ENCODE peak calls at places on chromosomes 1 and 21, in seven cellular contexts. U is heart left ventricle, M is endothelial cell, W is lower lobe of right lung, L is WTC11, Y is uterus, F is B cell. C is an unnamed sample.

GRCh38 chr1:244236101-244236500 is 185.0 kb downstream of the ZBTB18 start:
- DNase-seq in U (no peak), M (no peak), W (no peak), L (no peak), Y (no peak), F (no peak), C (no peak)

GRCh38 chr1:168202941-168203654 is 22.7 kb upstream of the SFT2D2 start:
- DNase-seq in U (no peak), M (no peak), W (no peak), L (no peak), Y (peak), F (no peak), C (no peak)

GRCh38 chr1:1510912-1511532 is 940 bp upstream of the ATAD3A start:
- DNase-seq in U (no peak), M (no peak), W (no peak), L (peak), Y (no peak), F (no peak), C (no peak)

GRCh38 chr1:15288173-15288926 is 41.3 kb downstream of the FHAD1 start:
- DNase-seq in U (no peak), M (no peak), W (no peak), L (no peak), Y (no peak), F (no peak), C (no peak)

GRCh38 chr1:80445021-80445420 is 1355.7 kb upstream of the ADGRL2 start:
- DNase-seq in U (no peak), M (no peak), W (no peak), L (no peak), Y (no peak), F (no peak), C (no peak)

GRCh38 chr1:154664331-154664730 is 56.3 kb upstream of the ADAR start:
- DNase-seq in U (no peak), M (no peak), W (no peak), L (no peak), Y (no peak), F (no peak), C (no peak)

GRCh38 chr1:1925437-1926345 is 6.6 kb upstream of the TMEM52 start:
- DNase-seq in U (no peak), M (no peak), W (no peak), L (no peak), Y (no peak), F (no peak), C (no peak)

GRCh38 chr1:110136911-110137310 is 13.4 kb upstream of the SLC6A17 start:
- DNase-seq in U (peak), M (peak), W (no peak), L (peak), Y (no peak), F (no peak), C (no peak)

GRCh38 chr21:31201548-31201947 is 142.5 kb downstream of the TIAM1 start:
- DNase-seq in U (peak), M (no peak), W (no peak), L (no peak), Y (no peak), F (peak), C (no peak)

GRCh38 chr1:150562384-150563339 is 13.5 kb downstream of the ADAMTSL4 start:
- DNase-seq in U (peak), M (no peak), W (no peak), L (peak), Y (peak), F (peak), C (peak)

GRCh38 chr1:246724725-246725095 is 501 bp downstream of the SCCPDH start:
- DNase-seq in U (no peak), M (no peak), W (no peak), L (peak), Y (no peak), F (peak), C (peak)

GRCh38 chr1:246726255-246726679 is 2.1 kb downstream of the SCCPDH start:
- DNase-seq in U (no peak), M (no peak), W (no peak), L (no peak), Y (no peak), F (no peak), C (no peak)

GRCh38 chr1:246722720-246723119 is 1.5 kb upstream of the SCCPDH start:
- DNase-seq in U (no peak), M (no peak), W (no peak), L (no peak), Y (no peak), F (no peak), C (no peak)

GRCh38 chr1:246725191-246725590 is 982 bp downstream of the SCCPDH start:
- DNase-seq in U (no peak), M (no peak), W (no peak), L (no peak), Y (no peak), F (no peak), C (no peak)

GRCh38 chr1:246724001-246724724 is at the start of gene SCCPDH:
- DNase-seq in U (peak), M (peak), W (peak), L (peak), Y (peak), F (peak), C (peak)
- TF ChIP-seq CTCF in U (no peak), M (no peak), W (no peak), L (no peak), Y (no peak), F (no peak), C (no peak)

GRCh38 chr1:197778326-197778922 is 3.1 kb upstream of the DENND1B start:
- DNase-seq in U (no peak), M (no peak), W (no peak), L (no peak), Y (no peak), F (no peak), C (no peak)

GRCh38 chr1:197782719-197783328 is 7.5 kb upstream of the DENND1B start:
- DNase-seq in U (no peak), M (no peak), W (no peak), L (no peak), Y (no peak), F (no peak), C (no peak)

GRCh38 chr1:197779921-197780320 is 4.6 kb upstream of the DENND1B start:
- DNase-seq in U (no peak), M (no peak), W (no peak), L (no peak), Y (no peak), F (no peak), C (no peak)

GRCh38 chr1:197783510-197783948 is 8.2 kb upstream of the DENND1B start:
- DNase-seq in U (no peak), M (no peak), W (no peak), L (no peak), Y (no peak), F (no peak), C (no peak)

GRCh38 chr1:197781998-197782718 is 6.9 kb upstream of the DENND1B start:
- DNase-seq in U (no peak), M (no peak), W (no peak), L (no peak), Y (no peak), F (no peak), C (no peak)
- TF ChIP-seq CTCF in U (no peak), M (no peak), W (no peak), L (no peak), Y (no peak), F (no peak), C (no peak)

GRCh38 chr1:92927870-92928269 is 33.4 kb downstream of the DIPK1A start:
- DNase-seq in U (no peak), M (no peak), W (no peak), L (no peak), Y (no peak), F (no peak), C (no peak)
- TF ChIP-seq CTCF in U (no peak), M (no peak), W (no peak), L (no peak), Y (no peak), F (no peak), C (no peak)

GRCh38 chr1:54666333-54666732 is 24.7 kb downstream of the MROH7 start:
- DNase-seq in U (no peak), M (no peak), W (no peak), L (no peak), Y (no peak), F (no peak), C (no peak)

GRCh38 chr1:54668567-54668966 is 27.0 kb downstream of the MROH7 start:
- DNase-seq in U (no peak), M (no peak), W (no peak), L (no peak), Y (no peak), F (no peak), C (no peak)

GRCh38 chr1:54667797-54668196 is 26.2 kb downstream of the MROH7 start:
- DNase-seq in U (no peak), M (no peak), W (no peak), L (no peak), Y (no peak), F (no peak), C (no peak)

DNA sequence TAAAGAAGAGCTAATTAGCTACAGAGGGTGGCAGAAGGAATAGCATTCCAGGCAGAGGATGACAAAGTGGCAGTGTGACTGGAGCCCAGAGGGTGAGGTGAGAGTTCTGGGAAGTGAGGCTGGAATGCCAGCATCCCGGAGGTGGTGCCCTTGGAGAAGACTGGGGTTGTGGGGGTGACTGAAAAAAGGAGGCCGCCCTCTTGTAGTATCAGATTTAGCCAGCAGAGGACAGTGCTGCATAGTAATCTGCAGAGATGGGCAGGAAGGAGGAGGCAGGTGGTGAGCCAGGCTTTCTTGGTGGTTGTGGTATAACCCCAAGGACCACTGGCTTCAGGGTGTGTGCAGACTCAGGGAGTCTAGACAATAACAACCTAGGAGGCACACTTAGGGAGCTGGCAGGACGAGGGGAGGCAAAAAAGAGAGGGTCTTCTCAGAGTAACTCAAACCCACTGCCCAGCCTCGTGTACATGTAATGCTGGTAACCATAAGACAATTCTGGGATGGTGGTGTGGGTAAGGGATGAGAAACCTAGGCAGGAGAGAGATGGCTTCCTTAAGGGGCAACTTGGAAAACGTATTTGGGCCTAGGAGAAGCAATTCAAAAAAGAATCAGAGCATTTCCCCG is 30.5 kb downstream of the MROH7 start:
- DNase-seq in U (no peak), M (peak), W (no peak), L (peak), Y (no peak), F (peak), C (peak)
- TF ChIP-seq CTCF in U (peak), M (peak), W (peak), L (peak), Y (peak), F (peak), C (peak)

DNA sequence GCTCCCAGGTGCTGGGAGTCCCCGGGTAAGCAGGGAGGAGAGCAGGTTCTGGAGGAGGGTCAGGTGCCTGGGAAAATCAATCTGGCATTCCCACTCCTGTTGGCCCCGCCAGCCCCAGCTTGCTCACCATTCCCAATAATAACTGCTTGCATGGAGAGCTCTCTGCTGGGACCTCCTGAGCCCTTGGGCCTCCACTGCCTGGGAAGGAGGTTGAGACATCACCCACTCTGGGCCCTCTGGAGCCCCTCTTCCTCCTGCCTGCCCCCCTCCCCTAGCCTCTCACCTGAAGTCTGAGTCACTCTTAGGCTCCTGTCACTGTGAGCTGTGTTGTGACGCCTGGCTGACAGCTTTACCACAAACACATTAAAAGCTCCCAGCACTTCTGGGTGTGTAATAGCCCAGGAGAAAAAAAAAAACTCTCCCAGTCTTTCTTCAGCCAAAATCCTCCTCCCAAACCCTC is 4.8 kb downstream of the CAMK2N1 start:
- DNase-seq in U (no peak), M (no peak), W (no peak), L (no peak), Y (no peak), F (no peak), C (no peak)
- TF ChIP-seq CTCF in U (no peak), M (no peak), W (no peak), L (no peak), Y (no peak), F (no peak), C (no peak)